ENCODE peak calls at places on chromosome 9, in seven cellular contexts. G is smooth muscle cell of the brain vasculature, Q is left ventricle myocardium superior, V is iris pigment epithelial cell, X is lower lobe of right lung, Y is SK-N-MC, M is heart left ventricle. C is an unnamed sample.

GRCh38 chr9:91421987-91422765 is 1.5 kb downstream of the NFIL3 start:
- DNase-seq in G (no peak), Q (peak), V (peak), X (no peak), Y (no peak), M (peak), C (no peak)

GRCh38 chr9:110180386-110180712 is 27.6 kb downstream of the C9orf152 start:
- DNase-seq in G (no peak), Q (no peak), V (no peak), X (no peak), Y (no peak), M (no peak), C (no peak)

GRCh38 chr9:14314929-14315753 is 1.2 kb upstream of the NFIB start:
- DNase-seq in G (no peak), Q (peak), V (peak), X (peak), Y (no peak), M (peak), C (no peak)

GRCh38 chr9:130518943-130519772 is 60.2 kb upstream of the FUBP3 start:
- DNase-seq in G (no peak), Q (no peak), V (no peak), X (no peak), Y (no peak), M (no peak), C (no peak)

GRCh38 chr9:121156263-121156731 is 45.4 kb downstream of the RAB14 start:
- DNase-seq in G (peak), Q (no peak), V (peak), X (no peak), Y (no peak), M (no peak), C (no peak)

GRCh38 chr9:100379862-100380261 is 27.1 kb upstream of the TEX10 start:
- DNase-seq in G (no peak), Q (no peak), V (peak), X (no peak), Y (no peak), M (no peak), C (no peak)

GRCh38 chr9:33189331-33189731 is 22.2 kb upstream of the B4GALT1 start:
- DNase-seq in G (no peak), Q (no peak), V (no peak), X (no peak), Y (no peak), M (no peak), C (no peak)

GRCh38 chr9:115212832-115213231 is 94.9 kb upstream of the TNC start:
- DNase-seq in G (no peak), Q (no peak), V (no peak), X (no peak), Y (no peak), M (no peak), C (no peak)

GRCh38 chr9:2838356-2838983 is 5.4 kb downstream of the PUM3 start:
- DNase-seq in G (no peak), Q (no peak), V (peak), X (no peak), Y (no peak), M (no peak), C (no peak)

GRCh38 chr9:7402704-7403389 is 396.7 kb downstream of the DMAC1 start:
- DNase-seq in G (no peak), Q (no peak), V (peak), X (no peak), Y (no peak), M (no peak), C (no peak)

GRCh38 chr9:107410045-107410819 is 79.3 kb downstream of the KLF4 start:
- DNase-seq in G (no peak), Q (no peak), V (no peak), X (no peak), Y (no peak), M (no peak), C (no peak)

GRCh38 chr9:14277202-14277601 is 36.7 kb downstream of the NFIB start:
- DNase-seq in G (no peak), Q (peak), V (peak), X (no peak), Y (no peak), M (peak), C (no peak)

GRCh38 chr9:136644593-136645342 is 17.9 kb upstream of the EGFL7 start:
- DNase-seq in G (no peak), Q (peak), V (peak), X (peak), Y (no peak), M (peak), C (peak)

GRCh38 chr9:127567898-127568617 is 44.0 kb upstream of the STXBP1 start:
- DNase-seq in G (no peak), Q (peak), V (no peak), X (no peak), Y (no peak), M (no peak), C (peak)

GRCh38 chr9:91185193-91185886 is 176.4 kb downstream of the AUH start:
- DNase-seq in G (no peak), Q (no peak), V (no peak), X (no peak), Y (no peak), M (no peak), C (no peak)

GRCh38 chr9:130199605-130200004 is 27.4 kb downstream of the NCS1 start:
- DNase-seq in G (no peak), Q (no peak), V (peak), X (no peak), Y (no peak), M (no peak), C (no peak)

GRCh38 chr9:106503759-106504158 is 359.2 kb upstream of the ZNF462 start:
- DNase-seq in G (no peak), Q (no peak), V (no peak), X (no peak), Y (no peak), M (no peak), C (no peak)

GRCh38 chr9:133427658-133428348 is 5.6 kb downstream of the ADAMTS13 start:
- DNase-seq in G (no peak), Q (no peak), V (no peak), X (no peak), Y (no peak), M (no peak), C (no peak)

GRCh38 chr9:91391426-91392217 is 29.9 kb upstream of the AUH start:
- DNase-seq in G (no peak), Q (no peak), V (no peak), X (no peak), Y (no peak), M (no peak), C (no peak)

GRCh38 chr9:132125361-132125760 is 36.5 kb upstream of the NTNG2 start:
- DNase-seq in G (no peak), Q (no peak), V (no peak), X (no peak), Y (no peak), M (no peak), C (no peak)

GRCh38 chr9:134389659-134390058 is 63.4 kb downstream of the RXRA start:
- DNase-seq in G (no peak), Q (peak), V (no peak), X (no peak), Y (no peak), M (no peak), C (no peak)

GRCh38 chr9:112145886-112146285 is 29.2 kb downstream of the SUSD1 start:
- DNase-seq in G (no peak), Q (no peak), V (no peak), X (no peak), Y (no peak), M (no peak), C (no peak)

GRCh38 chr9:38360880-38361836 is 31.3 kb upstream of the ALDH1B1 start:
- DNase-seq in G (no peak), Q (no peak), V (no peak), X (no peak), Y (no peak), M (no peak), C (no peak)

GRCh38 chr9:2623866-2624682 is 2.5 kb downstream of the VLDLR start:
- DNase-seq in G (no peak), Q (no peak), V (no peak), X (no peak), Y (no peak), M (no peak), C (peak)

GRCh38 chr9:3526166-3526902 is 533 bp upstream of the RFX3 start:
- DNase-seq in G (peak), Q (peak), V (peak), X (peak), Y (no peak), M (peak), C (peak)

GRCh38 chr9:115369322-115369957 is 251.5 kb upstream of the TNC start:
- DNase-seq in G (peak), Q (peak), V (peak), X (no peak), Y (peak), M (peak), C (no peak)

GRCh38 chr9:109499631-109500120 is 1.6 kb upstream of the PTPN3 start:
- DNase-seq in G (no peak), Q (peak), V (peak), X (peak), Y (no peak), M (peak), C (peak)

GRCh38 chr9:93244101-93244500 is 60.2 kb downstream of the WNK2 start:
- DNase-seq in G (no peak), Q (no peak), V (no peak), X (no peak), Y (no peak), M (no peak), C (no peak)